ENCODE peak calls at places on chromosomes 7 and 10, in eight cellular contexts. C is mesenchymal stem cell; U is heart left ventricle; L is CD8-positive, alpha-beta T cell; K is breast epithelium; M is stomach; T is naive thymus-derived CD4-positive, alpha-beta T cell; W is uterus. B is an unnamed sample.

GRCh38 chr7:39459606-39460090 is 106.6 kb upstream of the YAE1 start:
- DNase-seq in C (no peak), U (no peak), L (no peak), K (no peak), M (no peak), T (no peak), W (no peak), B (no peak)

GRCh38 chr10:124598196-124598595 is 136.6 kb downstream of the LHPP start:
- DNase-seq in C (no peak), U (peak; percentile 25), L (no peak), K (no peak), M (no peak), T (no peak), W (no peak), B (no peak)

GRCh38 chr7:14504134-14504533 is 398.4 kb downstream of the DGKB start:
- DNase-seq in C (no peak), U (no peak), L (no peak), K (no peak), M (no peak), T (no peak), W (no peak), B (no peak)

GRCh38 chr7:152435384-152436278 is at the start of gene KMT2C:
- DNase-seq in C (peak; percentile 54), U (peak; percentile 63), L (peak; percentile 50), K (no peak), M (peak; percentile 60), T (peak; percentile 53), W (peak; percentile 59), B (peak; percentile 51)

GRCh38 chr10:91597397-91597881 is 35.4 kb downstream of the PPP1R3C start:
- DNase-seq in C (peak; percentile 66), U (no peak), L (no peak), K (no peak), M (no peak), T (no peak), W (no peak), B (no peak)

GRCh38 chr7:77458786-77459185 is 42.6 kb upstream of the GSAP start:
- DNase-seq in C (no peak), U (no peak), L (no peak), K (no peak), M (no peak), T (no peak), W (no peak), B (no peak)

GRCh38 chr7:69246758-69247157 is 351.5 kb upstream of the AUTS2 start:
- DNase-seq in C (no peak), U (no peak), L (no peak), K (no peak), M (no peak), T (no peak), W (no peak), B (no peak)

GRCh38 chr7:114922151-114922651 is 307 bp downstream of the MDFIC start:
- DNase-seq in C (peak; percentile 72), U (peak; percentile 73), L (peak; percentile 46), K (peak; percentile 53), M (peak; percentile 41), T (peak; percentile 42), W (peak; percentile 72), B (peak; percentile 42)

GRCh38 chr10:80191589-80192270 is 13.6 kb downstream of the ANXA11 start:
- DNase-seq in C (no peak), U (no peak), L (peak; percentile 38), K (no peak), M (peak; percentile 84), T (no peak), W (no peak), B (no peak)

GRCh38 chr7:31019509-31019908 is 32.6 kb upstream of the ADCYAP1R1 start:
- DNase-seq in C (no peak), U (no peak), L (no peak), K (no peak), M (no peak), T (no peak), W (no peak), B (no peak)

GRCh38 chr10:54284526-54285193 is 516.4 kb downstream of the PCDH15 start:
- DNase-seq in C (peak; percentile 1), U (no peak), L (no peak), K (no peak), M (no peak), T (no peak), W (no peak), B (no peak)

GRCh38 chr10:49594594-49594993 is 15.5 kb upstream of the SLC18A3 start:
- DNase-seq in C (peak; percentile 72), U (no peak), L (no peak), K (no peak), M (peak; percentile 42), T (no peak), W (no peak), B (peak; percentile 42)

GRCh38 chr7:102836977-102837376 is 75.8 kb upstream of the LRRC17 start:
- DNase-seq in C (no peak), U (no peak), L (no peak), K (no peak), M (no peak), T (no peak), W (no peak), B (no peak)

GRCh38 chr7:105766421-105767191 is 109.8 kb downstream of the ATXN7L1 start:
- DNase-seq in C (no peak), U (no peak), L (no peak), K (no peak), M (no peak), T (no peak), W (no peak), B (no peak)

GRCh38 chr7:73567701-73568685 is 10.4 kb downstream of the TBL2 start:
- DNase-seq in C (no peak), U (no peak), L (no peak), K (peak; percentile 62), M (no peak), T (no peak), W (no peak), B (no peak)

GRCh38 chr7:22765609-22766008 is 38.6 kb downstream of the IL6 start:
- DNase-seq in C (no peak), U (no peak), L (no peak), K (no peak), M (no peak), T (no peak), W (no peak), B (no peak)

GRCh38 chr10:51918921-51919325 is 219.5 kb upstream of the CSTF2T start:
- DNase-seq in C (no peak), U (no peak), L (no peak), K (no peak), M (no peak), T (no peak), W (no peak), B (no peak)

GRCh38 chr10:92408017-92408361 is 117.0 kb downstream of the MARCHF5 start:
- DNase-seq in C (no peak), U (no peak), L (no peak), K (no peak), M (no peak), T (no peak), W (no peak), B (no peak)

GRCh38 chr10:117768333-117769045 is 225.9 kb downstream of the EMX2 start:
- DNase-seq in C (no peak), U (no peak), L (no peak), K (no peak), M (no peak), T (no peak), W (no peak), B (no peak)

GRCh38 chr7:134875867-134876266 is 96.4 kb downstream of the CALD1 start:
- DNase-seq in C (peak; percentile 78), U (no peak), L (no peak), K (no peak), M (no peak), T (no peak), W (no peak), B (no peak)
- H3K4me3 ChIP-seq in C (no peak overlapping the region), U (no peak overlapping the region), L (no peak overlapping the region), K (no peak overlapping the region), M (no peak overlapping the region), T (no peak overlapping the region), W (no peak overlapping the region), B (no peak overlapping the region)

GRCh38 chr7:832292-832967 is at the start of gene SUN1:
- DNase-seq in C (peak; percentile 93), U (no peak), L (peak; percentile 71), K (no peak), M (no peak), T (peak; percentile 72), W (peak; percentile 51), B (no peak)
- H3K27ac ChIP-seq in C (peak within 1 kb of the TSS; percentile 83), U (peak within 1 kb of the TSS; percentile 94), L (peak within 1 kb of the TSS; percentile 66), K (peak within 1 kb of the TSS; percentile 95), M (peak within 1 kb of the TSS; percentile 94), T (peak within 1 kb of the TSS; percentile 83), W (peak within 1 kb of the TSS; percentile 86), B (peak within 1 kb of the TSS; percentile 96)

DNA sequence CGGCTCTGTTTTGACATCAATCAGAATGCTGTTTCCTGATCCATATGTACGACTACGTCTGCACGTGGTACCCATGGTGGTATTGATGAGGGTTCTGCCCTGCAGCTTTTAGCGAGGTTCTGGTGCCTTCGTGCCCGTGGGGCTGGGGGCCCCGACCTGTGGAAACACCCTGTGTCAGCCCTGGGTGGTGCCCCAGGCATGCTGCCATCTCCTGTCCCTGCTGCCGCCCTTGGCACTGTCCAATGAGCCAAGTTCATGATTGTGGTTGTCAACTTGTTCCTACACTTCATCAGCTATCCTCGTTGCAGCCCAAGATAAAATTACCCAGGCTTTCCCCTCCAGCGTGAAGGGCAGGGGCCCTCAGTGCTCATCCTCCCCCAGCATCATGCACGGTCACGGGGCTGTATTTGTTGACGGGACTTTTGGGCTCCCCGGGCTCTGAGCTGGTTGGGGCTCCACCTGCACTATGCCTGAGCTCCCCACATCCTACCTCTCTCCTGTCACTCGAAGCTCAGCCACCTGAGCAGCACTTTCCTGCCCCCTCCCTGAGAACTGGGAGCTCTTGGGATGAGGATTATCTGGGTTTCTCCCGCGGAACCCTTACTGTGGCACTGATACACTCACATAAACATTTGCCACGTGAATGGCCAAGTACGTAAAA is 7.7 kb upstream of the DPYSL4 start:
- DNase-seq in C (no peak), U (no peak), L (no peak), K (no peak), M (no peak), T (no peak), W (no peak), B (no peak)
- H3K27me3 ChIP-seq in C (peaks cover 89% of the 10 kb centered on the region), U (no peaks in the 10 kb centered on the region), L (peaks cover 18% of the 10 kb centered on the region), K (no peaks in the 10 kb centered on the region), M (peaks cover 31% of the 10 kb centered on the region), T (no peaks in the 10 kb centered on the region), W (no peaks in the 10 kb centered on the region), B (peaks cover 14% of the 10 kb centered on the region)

GRCh38 chr10:93894516-93895378 is 969 bp downstream of the SLC35G1 start:
- DNase-seq in C (peak; percentile 39), U (no peak), L (no peak), K (no peak), M (no peak), T (no peak), W (no peak), B (no peak)
- H3K4me3 ChIP-seq in C (peak overlapping the region; percentile 82), U (peak overlapping the region; percentile 78), L (peak overlapping the region; percentile 60), K (peak overlapping the region; percentile 82), M (peak overlapping the region; percentile 93), T (peak overlapping the region; percentile 72), W (peak overlapping the region; percentile 37), B (peak overlapping the region; percentile 81)

GRCh38 chr10:60508831-60509230 is 119.2 kb upstream of the ANK3 start:
- DNase-seq in C (no peak), U (no peak), L (no peak), K (no peak), M (no peak), T (no peak), W (no peak), B (no peak)
- H3K27ac ChIP-seq in C (no peak overlapping the region), U (no peak overlapping the region), L (no peak overlapping the region), K (no peak overlapping the region), M (no peak overlapping the region), T (no peak overlapping the region), W (no peak overlapping the region), B (no peak overlapping the region)

B was measured in lung.